ENCODE peak calls at places on chromosome 2, in seven cellular contexts. C is GM12865; E is cardiac fibroblast; R is upper lobe of right lung; G is thoracic aorta; F is adrenal gland; B is CD8-positive, alpha-beta T cell. H is an unnamed sample.

GRCh38 chr2:220374282-220374681 is 746.9 kb downstream of the SLC4A3 start:
- DNase-seq in F (no peak), C (no peak), E (no peak), R (no peak), G (no peak), B (no peak), H (peak)

GRCh38 chr2:188227713-188228112 is 64.0 kb upstream of the GULP1 start:
- DNase-seq in B (no peak), R (no peak), F (no peak), C (no peak), G (no peak), E (no peak), H (no peak)

GRCh38 chr2:113283704-113284284 is 5.1 kb upstream of the PAX8 start:
- DNase-seq in R (peak), F (peak), B (no peak), G (peak), C (no peak), E (peak), H (peak)

GRCh38 chr2:217335341-217335966 is 475.6 kb upstream of the TNP1 start:
- DNase-seq in E (no peak), F (no peak), G (no peak), C (no peak), B (no peak), R (no peak), H (no peak)

GRCh38 chr2:239395524-239395923 is 5.3 kb downstream of the HDAC4 start:
- DNase-seq in B (no peak), R (peak), F (peak), G (no peak), C (no peak), E (no peak), H (no peak)

GRCh38 chr2:27494944-27495554 is at the start of gene FNDC4:
- DNase-seq in G (no peak), E (no peak), R (no peak), F (peak), C (no peak), B (no peak), H (peak)

GRCh38 chr2:188291617-188292445 is at the start of gene GULP1:
- DNase-seq in F (peak), R (peak), C (no peak), G (no peak), E (peak), B (no peak), H (peak)

GRCh38 chr2:126175222-126175621 is 480.7 kb upstream of the GYPC start:
- DNase-seq in R (no peak), G (no peak), E (no peak), C (no peak), F (no peak), B (no peak), H (no peak)

GRCh38 chr2:127411609-127412370 is 6.4 kb upstream of the PROC start:
- DNase-seq in F (no peak), R (no peak), B (no peak), C (no peak), G (no peak), E (peak), H (no peak)

GRCh38 chr2:131039535-131039907 is 53.7 kb downstream of the FAM168B start:
- DNase-seq in B (no peak), R (peak), G (no peak), F (no peak), E (no peak), C (no peak), H (no peak)

GRCh38 chr2:207706936-207707860 is 4.2 kb upstream of the CCNYL1 start:
- DNase-seq in F (no peak), C (peak), B (no peak), E (no peak), R (no peak), G (no peak), H (no peak)

GRCh38 chr2:106734165-106734564 is 151.8 kb downstream of the ST6GAL2 start:
- DNase-seq in E (no peak), F (no peak), B (no peak), G (no peak), R (no peak), C (no peak), H (no peak)

GRCh38 chr2:156907806-156908205 is 349.7 kb upstream of the GALNT5 start:
- DNase-seq in R (no peak), B (no peak), C (no peak), E (peak), F (no peak), G (no peak), H (peak)

GRCh38 chr2:40244251-40245010 is 207.5 kb downstream of the SLC8A1 start:
- DNase-seq in B (no peak), C (peak), F (peak), E (peak), R (no peak), G (peak), H (peak)

GRCh38 chr2:170243898-170244297 is 66.0 kb downstream of the MYO3B start:
- DNase-seq in G (no peak), F (no peak), E (no peak), R (no peak), C (no peak), B (no peak), H (no peak)

GRCh38 chr2:214019229-214019972 is 391.5 kb upstream of the VWC2L start:
- DNase-seq in B (no peak), F (peak), G (peak), R (no peak), E (peak), C (no peak), H (peak)

GRCh38 chr2:166677996-166678395 is 183.9 kb upstream of the SCN7A start:
- DNase-seq in F (no peak), C (no peak), B (no peak), G (no peak), E (no peak), R (no peak), H (no peak)

DNA sequence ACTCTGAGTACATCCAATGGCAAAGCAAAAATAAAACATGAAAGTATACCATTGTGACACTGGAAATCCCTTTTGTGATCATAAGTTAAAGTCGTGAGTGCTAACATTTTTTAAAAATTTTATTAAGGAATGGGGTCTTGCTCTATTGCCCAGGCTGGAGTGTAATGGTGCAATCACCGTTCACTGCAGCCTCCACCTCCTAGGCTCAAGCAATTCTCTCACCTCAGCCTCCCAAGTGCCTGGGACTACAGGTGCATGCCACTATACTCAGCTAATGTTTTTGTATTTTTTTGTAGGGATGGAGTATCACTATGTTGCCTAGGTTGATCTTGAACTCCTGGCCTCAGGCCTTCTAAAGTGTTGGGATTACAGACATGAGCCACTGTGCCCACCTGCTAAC is 14.3 kb upstream of the TNFAIP6 start:
- DNase-seq in B (no peak), E (no peak), R (no peak), G (no peak), F (no peak), C (no peak), H (no peak)
- H3K4me3 ChIP-seq in B (no peak), E (no peak), R (no peak), G (no peak), F (no peak), C (no peak), H (no peak)

GRCh38 chr2:105287692-105288091 is 41.8 kb downstream of the TGFBRAP1 start:
- DNase-seq in F (peak), E (peak), C (peak), G (no peak), B (peak), R (no peak), H (peak)
- TF ChIP-seq CTCF in F (peak), E (peak), C (peak), G (peak), B (peak), R (peak), H (peak)

GRCh38 chr2:134283701-134284100 is 29.8 kb downstream of the MGAT5 start:
- DNase-seq in R (no peak), G (no peak), B (no peak), C (no peak), F (no peak), E (no peak), H (no peak)

GRCh38 chr2:134280231-134280630 is 26.4 kb downstream of the MGAT5 start:
- DNase-seq in G (no peak), R (no peak), F (no peak), E (no peak), B (no peak), C (no peak), H (no peak)

GRCh38 chr2:134280726-134281125 is 26.9 kb downstream of the MGAT5 start:
- DNase-seq in E (no peak), G (no peak), F (no peak), R (no peak), B (no peak), C (no peak), H (no peak)

GRCh38 chr2:134282638-134283400 is 28.9 kb downstream of the MGAT5 start:
- DNase-seq in E (no peak), R (no peak), G (no peak), C (peak), B (peak), F (no peak), H (no peak)

DNA sequence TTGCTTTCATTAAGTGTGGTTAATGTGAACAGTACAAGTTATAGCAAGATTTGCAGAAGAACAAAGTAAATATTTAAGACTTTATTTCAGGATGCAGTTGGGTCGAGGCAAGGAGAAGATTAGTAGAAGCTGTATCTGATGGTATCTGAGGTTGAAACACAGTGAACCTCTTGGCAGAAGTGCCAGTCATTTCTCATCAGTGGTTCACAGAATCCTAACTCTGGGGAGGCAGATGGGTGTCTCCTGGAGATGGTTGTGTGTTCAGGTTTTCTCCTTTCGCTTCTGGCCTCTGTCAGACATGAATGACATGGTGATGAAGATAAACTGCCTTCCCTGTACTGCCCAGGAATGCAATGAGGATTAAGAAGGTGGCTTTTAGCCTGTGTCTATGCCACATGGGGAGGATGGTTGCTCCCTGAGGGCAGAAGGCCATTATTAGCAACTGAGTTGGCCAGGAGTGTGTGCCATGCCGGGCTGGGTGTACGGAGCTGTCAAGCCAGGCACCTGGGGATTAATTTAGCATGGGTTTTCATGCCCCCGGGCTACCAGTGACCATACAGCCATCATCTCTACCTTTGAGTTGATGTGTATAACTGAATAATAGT is 28.0 kb downstream of the MGAT5 start:
- DNase-seq in G (no peak), C (peak), R (no peak), E (no peak), F (no peak), B (no peak), H (no peak)
- H3K4me3 ChIP-seq in G (no peak), C (no peak), R (no peak), E (no peak), F (no peak), B (no peak), H (no peak)

GRCh38 chr2:61543062-61543461 is 4.9 kb upstream of the XPO1 start:
- DNase-seq in C (no peak), G (no peak), E (no peak), R (no peak), F (no peak), B (peak), H (no peak)
- TF ChIP-seq CTCF in C (peak), G (no peak), E (no peak), R (no peak), F (no peak), B (no peak), H (no peak)

DNA sequence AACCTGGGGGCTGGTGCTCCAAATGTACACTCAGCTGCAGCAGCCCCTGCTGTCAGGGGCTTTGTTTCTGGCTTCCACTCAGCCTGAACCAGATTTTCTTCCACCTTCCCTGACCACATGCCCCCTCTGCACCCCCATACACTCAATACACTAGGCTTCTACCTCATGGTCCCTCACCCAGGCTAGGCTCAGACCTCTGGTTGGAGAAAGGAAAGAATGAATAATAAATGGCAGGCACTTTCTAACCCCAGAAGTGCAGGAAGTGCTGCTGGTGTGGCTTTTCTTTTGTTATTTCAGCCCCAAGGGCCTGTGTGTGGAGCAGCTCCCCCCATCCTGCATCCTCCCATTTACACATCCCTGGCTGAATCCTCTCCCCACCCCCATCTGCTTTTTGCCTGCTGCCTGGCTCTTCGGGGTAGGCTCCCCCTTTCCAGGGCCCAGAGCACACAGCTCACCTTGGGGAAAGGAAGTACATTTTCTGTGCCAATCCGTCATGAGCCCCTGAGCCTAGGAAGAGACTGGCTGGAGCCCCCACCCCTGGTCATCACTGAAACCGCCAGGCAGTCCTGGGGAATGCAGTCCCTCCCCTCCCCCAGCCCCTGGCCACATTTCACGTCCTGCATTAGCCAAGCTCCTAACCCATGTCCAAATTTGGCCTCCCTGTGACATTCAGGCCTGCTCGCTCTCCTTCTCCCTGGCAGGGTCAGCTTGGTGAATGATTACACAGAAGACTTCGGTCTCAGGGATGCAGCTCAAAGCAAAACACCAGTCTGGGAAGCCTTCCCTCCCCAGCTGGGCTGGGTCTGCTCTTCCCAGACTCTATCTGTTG is 2.6 kb downstream of the DYSF start:
- DNase-seq in G (no peak), E (peak), C (no peak), F (no peak), B (no peak), R (no peak), H (no peak)
- H3K4me3 ChIP-seq in G (no peak), E (no peak), C (no peak), F (no peak), B (no peak), R (no peak), H (no peak)

GRCh38 chr2:61988462-61989366 is 83.2 kb downstream of the COMMD1 start:
- DNase-seq in R (no peak), E (peak), F (no peak), B (no peak), C (no peak), G (no peak), H (peak)

GRCh38 chr2:61995059-61995458 is 89.6 kb downstream of the COMMD1 start:
- DNase-seq in E (no peak), B (no peak), R (no peak), G (no peak), F (no peak), C (no peak), H (no peak)

GRCh38 chr2:61995515-61995914 is 90.0 kb downstream of the COMMD1 start:
- DNase-seq in R (no peak), B (no peak), F (no peak), C (peak), G (no peak), E (no peak), H (no peak)

GRCh38 chr2:61993422-61994024 is 88.0 kb downstream of the COMMD1 start:
- DNase-seq in F (peak), E (peak), B (no peak), C (peak), G (no peak), R (no peak), H (peak)
- TF ChIP-seq CTCF in F (peak), E (peak), B (peak), C (peak), G (peak), R (peak), H (peak)

GRCh38 chr2:198917926-198918325 is 539.8 kb downstream of the SATB2 start:
- DNase-seq in F (no peak), C (no peak), R (no peak), G (no peak), B (no peak), E (no peak), H (no peak)

GRCh38 chr2:198916548-198916947 is 541.2 kb downstream of the SATB2 start:
- DNase-seq in F (no peak), E (no peak), C (no peak), R (no peak), G (no peak), B (no peak), H (no peak)

GRCh38 chr2:198917275-198917674 is 540.5 kb downstream of the SATB2 start:
- DNase-seq in E (no peak), B (no peak), R (no peak), F (no peak), G (no peak), C (no peak), H (no peak)

GRCh38 chr2:198918331-198918730 is 539.4 kb downstream of the SATB2 start:
- DNase-seq in B (no peak), E (no peak), F (no peak), R (no peak), G (no peak), C (no peak), H (no peak)

DNA sequence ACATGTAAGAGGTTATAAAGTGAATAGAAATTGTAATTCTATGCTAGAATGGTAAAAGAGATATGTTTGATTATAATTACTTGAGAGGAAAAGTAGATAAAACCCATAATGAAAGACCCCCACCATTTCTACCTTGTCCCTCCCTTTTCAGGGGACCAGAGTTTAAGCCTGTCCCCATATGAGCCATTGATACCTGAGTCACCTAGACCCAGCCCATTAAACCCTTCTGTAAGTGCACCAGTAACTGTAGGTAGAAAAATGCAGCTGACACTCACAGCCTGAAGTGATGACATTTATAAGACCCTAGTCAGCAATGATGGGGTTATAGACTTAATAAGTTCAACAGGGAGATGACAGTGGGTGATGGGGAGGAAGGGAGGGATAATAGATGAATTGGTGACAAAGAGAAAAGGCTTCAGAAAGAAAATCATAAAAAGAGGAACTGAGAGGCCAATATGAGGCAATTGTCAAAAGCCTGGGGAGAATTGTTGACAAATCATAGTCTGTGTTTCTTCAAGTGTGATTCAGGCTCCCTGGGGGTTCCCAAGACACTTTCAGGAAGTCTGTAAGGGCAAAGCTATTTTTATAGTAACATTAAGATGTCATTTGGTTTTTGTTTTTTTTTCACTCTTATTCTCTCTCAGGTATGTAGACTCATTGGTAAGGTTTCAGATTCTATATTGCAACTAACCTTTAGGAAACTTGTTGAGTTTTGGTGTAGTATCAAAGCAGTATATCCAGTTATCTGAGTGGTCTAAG is 544.2 kb downstream of the SATB2 start:
- DNase-seq in R (no peak), E (peak), G (no peak), B (no peak), F (no peak), C (peak), H (no peak)
- H3K4me3 ChIP-seq in R (no peak), E (no peak), G (no peak), B (no peak), F (no peak), C (no peak), H (no peak)

GRCh38 chr2:204727368-204727767 is 182.1 kb downstream of the PARD3B start:
- DNase-seq in B (no peak), R (no peak), C (no peak), G (no peak), E (no peak), F (no peak), H (no peak)
- TF ChIP-seq CTCF in B (no peak), R (no peak), C (no peak), G (no peak), E (no peak), F (no peak), H (no peak)

DNA sequence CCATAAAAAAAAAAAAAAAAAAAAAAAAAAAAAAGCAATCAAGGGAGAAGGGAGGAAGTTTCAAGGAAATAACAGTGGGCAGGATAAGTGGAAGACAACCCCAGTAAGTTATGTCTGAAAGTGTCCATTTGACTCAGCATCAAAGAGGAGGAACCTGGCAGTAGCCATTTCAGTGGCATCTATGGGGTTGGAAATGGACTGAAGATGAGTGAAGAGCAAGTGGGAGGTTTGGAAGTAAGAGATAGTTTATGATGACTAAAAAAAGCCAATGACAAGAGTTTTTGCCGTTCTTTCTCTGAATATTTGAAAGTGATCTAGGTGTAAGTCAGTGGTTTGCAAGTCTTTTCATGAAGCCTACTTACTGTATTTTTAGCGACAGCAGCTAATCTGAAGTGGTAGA is 9.2 kb upstream of the SELENOI start:
- DNase-seq in B (no peak), E (no peak), C (no peak), F (no peak), R (no peak), G (no peak), H (no peak)
- H3K4me3 ChIP-seq in B (no peak), E (no peak), C (no peak), F (no peak), R (no peak), G (no peak), H (no peak)

H was measured in choroid plexus epithelial cell.